ENCODE peak calls at places on chromosomes 3 and 15, in five cellular contexts. One of them, this sample, is unnamed.

GRCh38 chr3:119831022-119831421 is 49.1 kb downstream of the NR1I2 start:
- DNase-seq in endothelial cell: no peak
- DNase-seq in heart left ventricle: no peak
- DNase-seq in neural progenitor cell: no peak
- DNase-seq in fibroblast of pulmonary artery: peak
- DNase-seq in this sample: no peak

GRCh38 chr3:46578973-46579755 is 13.1 kb upstream of the LRRC2 start:
- DNase-seq in endothelial cell: no peak
- DNase-seq in heart left ventricle: no peak
- DNase-seq in neural progenitor cell: no peak
- DNase-seq in fibroblast of pulmonary artery: no peak
- DNase-seq in this sample: no peak

GRCh38 chr3:151282921-151283320 is 4.6 kb upstream of the P2RY14 start:
- DNase-seq in endothelial cell: no peak
- DNase-seq in heart left ventricle: no peak
- DNase-seq in neural progenitor cell: peak
- DNase-seq in fibroblast of pulmonary artery: peak
- DNase-seq in this sample: no peak

GRCh38 chr3:132394334-132394733 is 23.0 kb upstream of the DNAJC13 start:
- DNase-seq in endothelial cell: no peak
- DNase-seq in heart left ventricle: peak
- DNase-seq in neural progenitor cell: no peak
- DNase-seq in fibroblast of pulmonary artery: peak
- DNase-seq in this sample: no peak

GRCh38 chr3:131370935-131371698 is 10.5 kb upstream of the NUDT16 start:
- DNase-seq in endothelial cell: no peak
- DNase-seq in heart left ventricle: no peak
- DNase-seq in neural progenitor cell: no peak
- DNase-seq in fibroblast of pulmonary artery: no peak
- DNase-seq in this sample: no peak

GRCh38 chr3:120353463-120353862 is 4.3 kb upstream of the LRRC58 start:
- DNase-seq in endothelial cell: no peak
- DNase-seq in heart left ventricle: no peak
- DNase-seq in neural progenitor cell: no peak
- DNase-seq in fibroblast of pulmonary artery: peak
- DNase-seq in this sample: no peak

GRCh38 chr3:78116874-78117273 is 1077.0 kb downstream of the ROBO2 start:
- DNase-seq in endothelial cell: no peak
- DNase-seq in heart left ventricle: no peak
- DNase-seq in neural progenitor cell: no peak
- DNase-seq in fibroblast of pulmonary artery: no peak
- DNase-seq in this sample: no peak

GRCh38 chr3:148400754-148401153 is 296.9 kb upstream of the AGTR1 start:
- DNase-seq in endothelial cell: no peak
- DNase-seq in heart left ventricle: no peak
- DNase-seq in neural progenitor cell: no peak
- DNase-seq in fibroblast of pulmonary artery: peak
- DNase-seq in this sample: no peak

GRCh38 chr3:159798951-159799350 is 189.7 kb upstream of the IL12A start:
- DNase-seq in endothelial cell: no peak
- DNase-seq in heart left ventricle: no peak
- DNase-seq in neural progenitor cell: no peak
- DNase-seq in fibroblast of pulmonary artery: peak
- DNase-seq in this sample: no peak

GRCh38 chr3:185561374-185561943 is 9.1 kb upstream of the LIPH start:
- DNase-seq in endothelial cell: no peak
- DNase-seq in heart left ventricle: no peak
- DNase-seq in neural progenitor cell: no peak
- DNase-seq in fibroblast of pulmonary artery: no peak
- DNase-seq in this sample: no peak

GRCh38 chr3:77939726-77940125 is 899.8 kb downstream of the ROBO2 start:
- DNase-seq in endothelial cell: no peak
- DNase-seq in heart left ventricle: no peak
- DNase-seq in neural progenitor cell: no peak
- DNase-seq in fibroblast of pulmonary artery: peak
- DNase-seq in this sample: no peak

GRCh38 chr3:8603115-8603710 is 41.4 kb downstream of the SSUH2 start:
- DNase-seq in endothelial cell: no peak
- DNase-seq in heart left ventricle: peak
- DNase-seq in neural progenitor cell: no peak
- DNase-seq in fibroblast of pulmonary artery: no peak
- DNase-seq in this sample: no peak

GRCh38 chr15:38991126-38991525 is 426.5 kb upstream of the RASGRP1 start:
- DNase-seq in endothelial cell: peak
- DNase-seq in heart left ventricle: no peak
- DNase-seq in neural progenitor cell: peak
- DNase-seq in fibroblast of pulmonary artery: peak
- DNase-seq in this sample: no peak

GRCh38 chr15:76903251-76903681 is 1.9 kb downstream of the SCAPER start:
- DNase-seq in endothelial cell: no peak
- DNase-seq in heart left ventricle: no peak
- DNase-seq in neural progenitor cell: peak
- DNase-seq in fibroblast of pulmonary artery: peak
- DNase-seq in this sample: no peak

GRCh38 chr15:75112848-75113492 is 88.7 kb upstream of the C15orf39 start:
- DNase-seq in endothelial cell: no peak
- DNase-seq in heart left ventricle: no peak
- DNase-seq in neural progenitor cell: no peak
- DNase-seq in fibroblast of pulmonary artery: no peak
- DNase-seq in this sample: no peak

GRCh38 chr15:75672646-75673425 is 25.1 kb downstream of the SNX33 start:
- DNase-seq in endothelial cell: no peak
- DNase-seq in heart left ventricle: no peak
- DNase-seq in neural progenitor cell: peak
- DNase-seq in fibroblast of pulmonary artery: peak
- DNase-seq in this sample: no peak

GRCh38 chr3:1998739-1999138 is 99.9 kb upstream of the CNTN4 start:
- DNase-seq in endothelial cell: no peak
- DNase-seq in heart left ventricle: no peak
- DNase-seq in neural progenitor cell: no peak
- DNase-seq in fibroblast of pulmonary artery: no peak
- DNase-seq in this sample: no peak

GRCh38 chr3:75863878-75864277 is 78.5 kb upstream of the ZNF717 start:
- DNase-seq in endothelial cell: no peak
- DNase-seq in heart left ventricle: no peak
- DNase-seq in neural progenitor cell: no peak
- DNase-seq in fibroblast of pulmonary artery: no peak
- DNase-seq in this sample: no peak

GRCh38 chr15:35633677-35634076 is 87.7 kb upstream of the DPH6 start:
- DNase-seq in endothelial cell: no peak
- DNase-seq in heart left ventricle: no peak
- DNase-seq in neural progenitor cell: no peak
- DNase-seq in fibroblast of pulmonary artery: no peak
- DNase-seq in this sample: no peak

GRCh38 chr15:81809543-81809942 is 236.3 kb downstream of the MEX3B start:
- DNase-seq in endothelial cell: peak
- DNase-seq in heart left ventricle: peak
- DNase-seq in neural progenitor cell: peak
- DNase-seq in fibroblast of pulmonary artery: peak
- DNase-seq in this sample: no peak

GRCh38 chr3:126345641-126346460 is 11.4 kb downstream of the KLF15 start:
- DNase-seq in endothelial cell: peak
- DNase-seq in heart left ventricle: no peak
- DNase-seq in neural progenitor cell: no peak
- DNase-seq in fibroblast of pulmonary artery: no peak
- DNase-seq in this sample: peak

GRCh38 chr15:91982401-91982800 is 128.9 kb downstream of the SLCO3A1 start:
- DNase-seq in endothelial cell: no peak
- DNase-seq in heart left ventricle: no peak
- DNase-seq in neural progenitor cell: no peak
- DNase-seq in fibroblast of pulmonary artery: no peak
- DNase-seq in this sample: no peak

GRCh38 chr3:194054540-194054939 is 81.4 kb upstream of the HES1 start:
- DNase-seq in endothelial cell: no peak
- DNase-seq in heart left ventricle: no peak
- DNase-seq in neural progenitor cell: peak
- DNase-seq in fibroblast of pulmonary artery: no peak
- DNase-seq in this sample: no peak

GRCh38 chr3:170149016-170149415 is 32.5 kb downstream of the PHC3 start:
- DNase-seq in endothelial cell: no peak
- DNase-seq in heart left ventricle: no peak
- DNase-seq in neural progenitor cell: no peak
- DNase-seq in fibroblast of pulmonary artery: no peak
- DNase-seq in this sample: no peak

GRCh38 chr3:111858641-111859040 is 424 bp upstream of the PHLDB2 start:
- DNase-seq in endothelial cell: no peak
- DNase-seq in heart left ventricle: no peak
- DNase-seq in neural progenitor cell: peak
- DNase-seq in fibroblast of pulmonary artery: no peak
- DNase-seq in this sample: no peak

GRCh38 chr3:23479026-23479425 is 275.9 kb downstream of the UBE2E2 start:
- DNase-seq in endothelial cell: no peak
- DNase-seq in heart left ventricle: peak
- DNase-seq in neural progenitor cell: no peak
- DNase-seq in fibroblast of pulmonary artery: no peak
- DNase-seq in this sample: no peak

GRCh38 chr15:33425149-33425548 is 114.4 kb downstream of the RYR3 start:
- DNase-seq in endothelial cell: no peak
- DNase-seq in heart left ventricle: no peak
- DNase-seq in neural progenitor cell: no peak
- DNase-seq in fibroblast of pulmonary artery: peak
- DNase-seq in this sample: no peak

GRCh38 chr3:168951368-168951767 is 712.1 kb downstream of the MECOM start:
- DNase-seq in endothelial cell: no peak
- DNase-seq in heart left ventricle: no peak
- DNase-seq in neural progenitor cell: no peak
- DNase-seq in fibroblast of pulmonary artery: no peak
- DNase-seq in this sample: no peak

GRCh38 chr15:41013698-41014414 is 60.6 kb downstream of the CHAC1 start:
- DNase-seq in endothelial cell: no peak
- DNase-seq in heart left ventricle: no peak
- DNase-seq in neural progenitor cell: no peak
- DNase-seq in fibroblast of pulmonary artery: peak
- DNase-seq in this sample: no peak

GRCh38 chr3:11658180-11658579 is 14.5 kb upstream of the VGLL4 start:
- DNase-seq in endothelial cell: no peak
- DNase-seq in heart left ventricle: no peak
- DNase-seq in neural progenitor cell: no peak
- DNase-seq in fibroblast of pulmonary artery: no peak
- DNase-seq in this sample: no peak

GRCh38 chr3:183514048-183514447 is 41.5 kb downstream of the KLHL6 start:
- DNase-seq in endothelial cell: no peak
- DNase-seq in heart left ventricle: no peak
- DNase-seq in neural progenitor cell: no peak
- DNase-seq in fibroblast of pulmonary artery: no peak
- DNase-seq in this sample: peak

GRCh38 chr3:154301556-154301955 is 22.7 kb downstream of the DHX36 start:
- DNase-seq in endothelial cell: no peak
- DNase-seq in heart left ventricle: no peak
- DNase-seq in neural progenitor cell: no peak
- DNase-seq in fibroblast of pulmonary artery: no peak
- DNase-seq in this sample: no peak

GRCh38 chr3:162139841-162140240 is 643.2 kb downstream of the OTOL1 start:
- DNase-seq in endothelial cell: no peak
- DNase-seq in heart left ventricle: no peak
- DNase-seq in neural progenitor cell: no peak
- DNase-seq in fibroblast of pulmonary artery: no peak
- DNase-seq in this sample: no peak

GRCh38 chr3:141776885-141777284 is 13.7 kb downstream of the GRK7 start:
- DNase-seq in endothelial cell: no peak
- DNase-seq in heart left ventricle: no peak
- DNase-seq in neural progenitor cell: no peak
- DNase-seq in fibroblast of pulmonary artery: no peak
- DNase-seq in this sample: no peak

GRCh38 chr15:34708422-34708821 is 46.4 kb downstream of the GJD2 start:
- DNase-seq in endothelial cell: no peak
- DNase-seq in heart left ventricle: no peak
- DNase-seq in neural progenitor cell: peak
- DNase-seq in fibroblast of pulmonary artery: peak
- DNase-seq in this sample: no peak

GRCh38 chr15:58981808-58982475 is 5.5 kb upstream of the RNF111 start:
- DNase-seq in endothelial cell: no peak
- DNase-seq in heart left ventricle: no peak
- DNase-seq in neural progenitor cell: no peak
- DNase-seq in fibroblast of pulmonary artery: no peak
- DNase-seq in this sample: no peak

GRCh38 chr15:63021031-63021430 is 21.5 kb upstream of the TPM1 start:
- DNase-seq in endothelial cell: no peak
- DNase-seq in heart left ventricle: no peak
- DNase-seq in neural progenitor cell: no peak
- DNase-seq in fibroblast of pulmonary artery: no peak
- DNase-seq in this sample: no peak

GRCh38 chr3:158839966-158840365 is 38.1 kb downstream of the MFSD1 start:
- DNase-seq in endothelial cell: no peak
- DNase-seq in heart left ventricle: no peak
- DNase-seq in neural progenitor cell: peak
- DNase-seq in fibroblast of pulmonary artery: no peak
- DNase-seq in this sample: no peak

GRCh38 chr15:89127054-89127702 is 38.9 kb downstream of the ABHD2 start:
- DNase-seq in endothelial cell: no peak
- DNase-seq in heart left ventricle: peak
- DNase-seq in neural progenitor cell: no peak
- DNase-seq in fibroblast of pulmonary artery: no peak
- DNase-seq in this sample: peak
- TF ChIP-seq CTCF in endothelial cell: peak
- TF ChIP-seq CTCF in heart left ventricle: no peak
- TF ChIP-seq CTCF in neural progenitor cell: no peak
- TF ChIP-seq CTCF in fibroblast of pulmonary artery: peak
- TF ChIP-seq CTCF in this sample: no peak

DNA sequence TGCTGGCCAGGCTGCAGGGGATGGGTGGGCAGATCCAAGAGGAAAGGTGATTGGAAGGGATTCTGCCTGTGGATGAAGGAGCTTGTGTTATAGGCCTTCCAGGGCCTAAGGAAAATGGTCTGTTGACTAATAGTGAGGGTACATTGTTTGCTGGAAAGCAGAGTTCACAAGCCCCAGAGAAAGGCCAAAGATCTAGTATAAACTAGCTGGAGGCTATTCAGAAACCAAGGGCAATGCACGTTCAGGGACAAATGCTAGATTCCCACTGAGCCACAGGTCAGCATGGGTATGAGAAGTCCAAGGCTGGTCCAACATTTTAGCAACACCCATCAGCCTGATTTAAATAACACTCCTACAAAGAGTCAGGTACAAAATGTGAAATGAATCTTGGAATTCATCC is 74.7 kb downstream of the FBN1 start:
- DNase-seq in endothelial cell: no peak
- DNase-seq in heart left ventricle: no peak
- DNase-seq in neural progenitor cell: no peak
- DNase-seq in fibroblast of pulmonary artery: no peak
- DNase-seq in this sample: no peak
- TF ChIP-seq CTCF in endothelial cell: no peak
- TF ChIP-seq CTCF in heart left ventricle: no peak
- TF ChIP-seq CTCF in neural progenitor cell: no peak
- TF ChIP-seq CTCF in fibroblast of pulmonary artery: no peak
- TF ChIP-seq CTCF in this sample: no peak

GRCh38 chr15:89003865-89004725 is 84.2 kb upstream of the ABHD2 start:
- DNase-seq in endothelial cell: peak
- DNase-seq in heart left ventricle: peak
- DNase-seq in neural progenitor cell: peak
- DNase-seq in fibroblast of pulmonary artery: peak
- DNase-seq in this sample: no peak
- TF ChIP-seq CTCF in endothelial cell: no peak
- TF ChIP-seq CTCF in heart left ventricle: peak
- TF ChIP-seq CTCF in neural progenitor cell: peak
- TF ChIP-seq CTCF in fibroblast of pulmonary artery: peak
- TF ChIP-seq CTCF in this sample: no peak

GRCh38 chr3:4584537-4585249 is 91.5 kb downstream of the ITPR1 start:
- DNase-seq in endothelial cell: no peak
- DNase-seq in heart left ventricle: peak
- DNase-seq in neural progenitor cell: no peak
- DNase-seq in fibroblast of pulmonary artery: peak
- DNase-seq in this sample: no peak
- TF ChIP-seq CTCF in endothelial cell: no peak
- TF ChIP-seq CTCF in heart left ventricle: peak
- TF ChIP-seq CTCF in neural progenitor cell: no peak
- TF ChIP-seq CTCF in fibroblast of pulmonary artery: peak
- TF ChIP-seq CTCF in this sample: peak

This sample was measured in right lobe of liver.